ENCODE peak calls at places on chromosome 4, in six cellular contexts. One of them, this sample, is unnamed.

GRCh38 chr4:109079177-109079576 is 223.3 kb downstream of the COL25A1 start:
- DNase-seq in WTC11: no peak
- DNase-seq in T-helper 9 cell: no peak
- DNase-seq in NCI-H460: no peak
- DNase-seq in breast epithelium: no peak
- DNase-seq in Right ventricle myocardium superior: no peak
- DNase-seq in this sample: no peak

GRCh38 chr4:93809773-93810172 is 18.8 kb upstream of the ATOH1 start:
- DNase-seq in WTC11: no peak
- DNase-seq in T-helper 9 cell: no peak
- DNase-seq in NCI-H460: no peak
- DNase-seq in breast epithelium: no peak
- DNase-seq in Right ventricle myocardium superior: peak
- DNase-seq in this sample: no peak

GRCh38 chr4:48450740-48451139 is 32.4 kb upstream of the SLC10A4 start:
- DNase-seq in WTC11: no peak
- DNase-seq in T-helper 9 cell: no peak
- DNase-seq in NCI-H460: no peak
- DNase-seq in breast epithelium: no peak
- DNase-seq in Right ventricle myocardium superior: no peak
- DNase-seq in this sample: no peak

GRCh38 chr4:177367336-177367735 is 57.7 kb downstream of the NEIL3 start:
- DNase-seq in WTC11: peak
- DNase-seq in T-helper 9 cell: no peak
- DNase-seq in NCI-H460: no peak
- DNase-seq in breast epithelium: no peak
- DNase-seq in Right ventricle myocardium superior: no peak
- DNase-seq in this sample: no peak

GRCh38 chr4:2927016-2927695 is 36.0 kb downstream of the NOP14 start:
- DNase-seq in WTC11: no peak
- DNase-seq in T-helper 9 cell: no peak
- DNase-seq in NCI-H460: no peak
- DNase-seq in breast epithelium: peak
- DNase-seq in Right ventricle myocardium superior: no peak
- DNase-seq in this sample: no peak

GRCh38 chr4:90227177-90227576 is 100.0 kb downstream of the CCSER1 start:
- DNase-seq in WTC11: no peak
- DNase-seq in T-helper 9 cell: no peak
- DNase-seq in NCI-H460: no peak
- DNase-seq in breast epithelium: no peak
- DNase-seq in Right ventricle myocardium superior: no peak
- DNase-seq in this sample: no peak

GRCh38 chr4:33649015-33649414 is 2595.3 kb downstream of the ARAP2 start:
- DNase-seq in WTC11: no peak
- DNase-seq in T-helper 9 cell: no peak
- DNase-seq in NCI-H460: no peak
- DNase-seq in breast epithelium: no peak
- DNase-seq in Right ventricle myocardium superior: no peak
- DNase-seq in this sample: no peak

GRCh38 chr4:58138786-58139185 is 1028.6 kb upstream of the IGFBP7 start:
- DNase-seq in WTC11: no peak
- DNase-seq in T-helper 9 cell: no peak
- DNase-seq in NCI-H460: no peak
- DNase-seq in breast epithelium: no peak
- DNase-seq in Right ventricle myocardium superior: no peak
- DNase-seq in this sample: no peak

GRCh38 chr4:8362483-8362882 is 78.0 kb downstream of the ACOX3 start:
- DNase-seq in WTC11: no peak
- DNase-seq in T-helper 9 cell: no peak
- DNase-seq in NCI-H460: no peak
- DNase-seq in breast epithelium: no peak
- DNase-seq in Right ventricle myocardium superior: no peak
- DNase-seq in this sample: no peak

GRCh38 chr4:150952167-150952845 is 62.8 kb downstream of the LRBA start:
- DNase-seq in WTC11: no peak
- DNase-seq in T-helper 9 cell: no peak
- DNase-seq in NCI-H460: no peak
- DNase-seq in breast epithelium: no peak
- DNase-seq in Right ventricle myocardium superior: no peak
- DNase-seq in this sample: no peak

GRCh38 chr4:75683482-75684155 is 10.4 kb upstream of the G3BP2 start:
- DNase-seq in WTC11: no peak
- DNase-seq in T-helper 9 cell: no peak
- DNase-seq in NCI-H460: no peak
- DNase-seq in breast epithelium: no peak
- DNase-seq in Right ventricle myocardium superior: no peak
- DNase-seq in this sample: no peak

GRCh38 chr4:60726779-60727178 is 473.3 kb upstream of the ADGRL3 start:
- DNase-seq in WTC11: no peak
- DNase-seq in T-helper 9 cell: no peak
- DNase-seq in NCI-H460: no peak
- DNase-seq in breast epithelium: no peak
- DNase-seq in Right ventricle myocardium superior: no peak
- DNase-seq in this sample: no peak

GRCh38 chr4:169412046-169412445 is 141.3 kb upstream of the SH3RF1 start:
- DNase-seq in WTC11: no peak
- DNase-seq in T-helper 9 cell: no peak
- DNase-seq in NCI-H460: no peak
- DNase-seq in breast epithelium: no peak
- DNase-seq in Right ventricle myocardium superior: no peak
- DNase-seq in this sample: no peak

GRCh38 chr4:77145806-77146425 is 11.1 kb upstream of the CCNG2 start:
- DNase-seq in WTC11: no peak
- DNase-seq in T-helper 9 cell: no peak
- DNase-seq in NCI-H460: no peak
- DNase-seq in breast epithelium: no peak
- DNase-seq in Right ventricle myocardium superior: no peak
- DNase-seq in this sample: no peak

GRCh38 chr4:113446019-113446418 is 315.5 kb downstream of the CAMK2D start:
- DNase-seq in WTC11: no peak
- DNase-seq in T-helper 9 cell: no peak
- DNase-seq in NCI-H460: no peak
- DNase-seq in breast epithelium: no peak
- DNase-seq in Right ventricle myocardium superior: no peak
- DNase-seq in this sample: no peak

GRCh38 chr4:26839534-26839951 is 21.1 kb upstream of the STIM2 start:
- DNase-seq in WTC11: no peak
- DNase-seq in T-helper 9 cell: no peak
- DNase-seq in NCI-H460: no peak
- DNase-seq in breast epithelium: no peak
- DNase-seq in Right ventricle myocardium superior: no peak
- DNase-seq in this sample: no peak

GRCh38 chr4:140057693-140058092 is 96.3 kb downstream of the MAML3 start:
- DNase-seq in WTC11: no peak
- DNase-seq in T-helper 9 cell: no peak
- DNase-seq in NCI-H460: no peak
- DNase-seq in breast epithelium: no peak
- DNase-seq in Right ventricle myocardium superior: no peak
- DNase-seq in this sample: no peak

GRCh38 chr4:120801171-120801758 is 121.3 kb downstream of the PRDM5 start:
- DNase-seq in WTC11: no peak
- DNase-seq in T-helper 9 cell: no peak
- DNase-seq in NCI-H460: no peak
- DNase-seq in breast epithelium: no peak
- DNase-seq in Right ventricle myocardium superior: peak
- DNase-seq in this sample: no peak

GRCh38 chr4:86909945-86910344 is 17.7 kb upstream of the C4orf36 start:
- DNase-seq in WTC11: no peak
- DNase-seq in T-helper 9 cell: no peak
- DNase-seq in NCI-H460: no peak
- DNase-seq in breast epithelium: no peak
- DNase-seq in Right ventricle myocardium superior: no peak
- DNase-seq in this sample: no peak

GRCh38 chr4:48047421-48047844 is 30.9 kb downstream of the NIPAL1 start:
- DNase-seq in WTC11: no peak
- DNase-seq in T-helper 9 cell: peak
- DNase-seq in NCI-H460: no peak
- DNase-seq in breast epithelium: no peak
- DNase-seq in Right ventricle myocardium superior: no peak
- DNase-seq in this sample: no peak

GRCh38 chr4:173270312-173271027 is 63.7 kb downstream of the HMGB2 start:
- DNase-seq in WTC11: no peak
- DNase-seq in T-helper 9 cell: no peak
- DNase-seq in NCI-H460: no peak
- DNase-seq in breast epithelium: no peak
- DNase-seq in Right ventricle myocardium superior: no peak
- DNase-seq in this sample: no peak

GRCh38 chr4:112819729-112820128 is 182.8 kb downstream of the LARP7 start:
- DNase-seq in WTC11: no peak
- DNase-seq in T-helper 9 cell: no peak
- DNase-seq in NCI-H460: no peak
- DNase-seq in breast epithelium: no peak
- DNase-seq in Right ventricle myocardium superior: no peak
- DNase-seq in this sample: no peak

GRCh38 chr4:26028793-26029511 is 114.9 kb downstream of the SMIM20 start:
- DNase-seq in WTC11: peak
- DNase-seq in T-helper 9 cell: peak
- DNase-seq in NCI-H460: peak
- DNase-seq in breast epithelium: no peak
- DNase-seq in Right ventricle myocardium superior: peak
- DNase-seq in this sample: no peak

GRCh38 chr4:128225148-128225547 is 62.5 kb downstream of the PGRMC2 start:
- DNase-seq in WTC11: no peak
- DNase-seq in T-helper 9 cell: no peak
- DNase-seq in NCI-H460: no peak
- DNase-seq in breast epithelium: no peak
- DNase-seq in Right ventricle myocardium superior: no peak
- DNase-seq in this sample: no peak

GRCh38 chr4:17336524-17336941 is 175.4 kb downstream of the QDPR start:
- DNase-seq in WTC11: no peak
- DNase-seq in T-helper 9 cell: peak
- DNase-seq in NCI-H460: no peak
- DNase-seq in breast epithelium: no peak
- DNase-seq in Right ventricle myocardium superior: no peak
- DNase-seq in this sample: no peak

GRCh38 chr4:122588453-122589238 is 32.2 kb downstream of the IL21 start:
- DNase-seq in WTC11: no peak
- DNase-seq in T-helper 9 cell: no peak
- DNase-seq in NCI-H460: no peak
- DNase-seq in breast epithelium: no peak
- DNase-seq in Right ventricle myocardium superior: no peak
- DNase-seq in this sample: no peak

GRCh38 chr4:10733486-10733885 is 48.9 kb upstream of the CLNK start:
- DNase-seq in WTC11: no peak
- DNase-seq in T-helper 9 cell: no peak
- DNase-seq in NCI-H460: no peak
- DNase-seq in breast epithelium: no peak
- DNase-seq in Right ventricle myocardium superior: no peak
- DNase-seq in this sample: no peak

This sample was measured in Panc1.